ENCODE peak calls at places on chromosomes 3 and 15, in six cellular contexts. F is stimulated activated CD4-positive, alpha-beta T cell treated with anti-CD3 and anti-CD28 coated beads, TNF-alpha, amount 100 ng/mL, for 4 hours; P is neural progenitor cell; D is left ventricle myocardium superior; M is midbrain; I is stimulated activated naive CD8-positive, alpha-beta T cell treated with anti-CD3 and anti-CD28 coated beads, Interleukin-15, amount 100 ng/mL, for 72 hours. K is an unnamed sample.

GRCh38 chr3:123225557-123225956 is 23.8 kb downstream of the SEC22A start:
- DNase-seq in F (no peak), P (no peak), D (no peak), M (no peak), I (no peak), K (no peak)

GRCh38 chr3:101928890-101929289 is 79.6 kb downstream of the NFKBIZ start:
- DNase-seq in F (no peak), P (no peak), D (no peak), M (no peak), I (no peak), K (no peak)

GRCh38 chr3:126883241-126883640 is 99.7 kb upstream of the PLXNA1 start:
- DNase-seq in F (no peak), P (no peak), D (no peak), M (no peak), I (no peak), K (no peak)

GRCh38 chr15:62394079-62394478 is 229.0 kb upstream of the C2CD4B start:
- DNase-seq in F (no peak), P (no peak), D (no peak), M (no peak), I (no peak), K (no peak)

GRCh38 chr3:123124936-123125335 is 58.1 kb downstream of the PDIA5 start:
- DNase-seq in F (no peak), P (no peak), D (no peak), M (no peak), I (no peak), K (no peak)

GRCh38 chr3:143551790-143552189 is 296.5 kb downstream of the SLC9A9 start:
- DNase-seq in F (no peak), P (no peak), D (no peak), M (no peak), I (no peak), K (no peak)

GRCh38 chr3:152388631-152389030 is 119.9 kb downstream of the MBNL1 start:
- DNase-seq in F (no peak), P (no peak), D (no peak), M (no peak), I (no peak), K (no peak)

GRCh38 chr3:65548848-65549625 is 489.7 kb downstream of the MAGI1 start:
- DNase-seq in F (no peak), P (peak), D (peak), M (no peak), I (no peak), K (peak)

GRCh38 chr3:28907616-28908015 is 373.3 kb upstream of the RBMS3 start:
- DNase-seq in F (no peak), P (no peak), D (no peak), M (no peak), I (no peak), K (no peak)

GRCh38 chr3:17133637-17134545 is 249.1 kb downstream of the PLCL2 start:
- DNase-seq in F (no peak), P (no peak), D (peak), M (no peak), I (no peak), K (no peak)

GRCh38 chr15:59590027-59590426 is 21.6 kb upstream of the GCNT3 start:
- DNase-seq in F (no peak), P (no peak), D (no peak), M (no peak), I (no peak), K (no peak)